ENCODE peak calls at places on chromosome X, in five cellular contexts. Y is stimulated activated CD8-positive, alpha-beta memory T cell treated with anti-CD3 and anti-CD28 coated beads, Interleukin-4, amount 100 ng/mL, for 24 hours; E is activated naive CD4-positive, alpha-beta T cell treated with anti-CD3 and anti-CD28 coated beads for 36 hours; I is pancreas; L is nucleus accumbens. F is an unnamed sample.

GRCh38 chrX:107678957-107679740 is 50.8 kb downstream of the PRPS1 start:
- DNase-seq in L (no peak), Y (no peak), I (no peak), E (peak; percentile 87), F (peak; percentile 87)

GRCh38 chrX:31603411-31604120 is 531.7 kb upstream of the FTHL17 start:
- DNase-seq in Y (no peak), I (no peak), L (no peak), E (no peak), F (no peak)

GRCh38 chrX:151962034-151962433 is 12.4 kb downstream of the GABRE start:
- DNase-seq in E (no peak), I (no peak), Y (no peak), L (no peak), F (no peak)

GRCh38 chrX:85326234-85327059 is 53.0 kb downstream of the POF1B start:
- DNase-seq in Y (no peak), I (no peak), L (no peak), E (no peak), F (peak; percentile 63)

GRCh38 chrX:13876652-13877051 is 59.8 kb upstream of the GPM6B start:
- DNase-seq in L (no peak), E (no peak), I (no peak), Y (no peak), F (no peak)

GRCh38 chrX:151694121-151694520 is 1.1 kb upstream of the PRRG3 start:
- DNase-seq in I (no peak), E (no peak), Y (no peak), L (no peak), F (no peak)

GRCh38 chrX:148134578-148134977 is 153.4 kb downstream of the FMR1NB start:
- DNase-seq in Y (no peak), E (no peak), L (no peak), I (no peak), F (no peak)

GRCh38 chrX:17031827-17032226 is 85.4 kb downstream of the REPS2 start:
- DNase-seq in E (no peak), L (no peak), I (no peak), Y (no peak), F (no peak)

GRCh38 chrX:24877854-24878650 is 137.7 kb downstream of the ARX start:
- DNase-seq in Y (no peak), I (no peak), L (no peak), E (no peak), F (no peak)

GRCh38 chrX:65866146-65866545 is 173.7 kb downstream of the VSIG4 start:
- DNase-seq in E (peak; percentile 58), I (no peak), Y (no peak), L (no peak), F (no peak)

GRCh38 chrX:139203681-139204575 is 326.6 kb upstream of the F9 start:
- DNase-seq in E (no peak), L (no peak), I (peak; percentile 41), Y (no peak), F (peak; percentile 70)

GRCh38 chrX:52082578-52082977 is 13.6 kb upstream of the MAGED4B start:
- DNase-seq in L (no peak), Y (no peak), I (no peak), E (no peak), F (no peak)

GRCh38 chrX:10484683-10485247 is 135.6 kb downstream of the MID1 start:
- DNase-seq in I (no peak), E (no peak), L (no peak), Y (no peak), F (no peak)